ENCODE peak calls at places on chromosome 9, in four cellular contexts. L, H, J and C are unnamed samples.

GRCh38 chr9:89420397-89420796 is 77.5 kb downstream of the SEMA4D start:
- DNase-seq in L (no peak), H (no peak), J (no peak), C (no peak)

GRCh38 chr9:129640086-129640870 is 1.7 kb downstream of the ASB6 start:
- DNase-seq in L (no peak), H (no peak), J (no peak), C (no peak)

GRCh38 chr9:21160178-21160577 is 6.3 kb downstream of the IFNA21 start:
- DNase-seq in L (no peak), H (no peak), J (no peak), C (no peak)

GRCh38 chr9:120928720-120929389 is 2.3 kb upstream of the TRAF1 start:
- DNase-seq in L (peak), H (no peak), J (no peak), C (no peak)

GRCh38 chr9:131879531-131880290 is 139.8 kb upstream of the RAPGEF1 start:
- DNase-seq in L (no peak), H (no peak), J (no peak), C (no peak)

GRCh38 chr9:89598926-89599325 is 5.9 kb upstream of the GADD45G start:
- DNase-seq in L (no peak), H (no peak), J (no peak), C (no peak)

GRCh38 chr9:77210116-77210515 is 32.8 kb downstream of the VPS13A start:
- DNase-seq in L (peak), H (no peak), J (no peak), C (no peak)

GRCh38 chr9:119009253-119009652 is 360.0 kb downstream of the BRINP1 start:
- DNase-seq in L (no peak), H (no peak), J (no peak), C (peak)

GRCh38 chr9:80231847-80232246 is 660.1 kb downstream of the TLE4 start:
- DNase-seq in L (no peak), H (no peak), J (no peak), C (no peak)

GRCh38 chr9:34578241-34579096 is 11.1 kb downstream of the CNTFR start:
- DNase-seq in L (no peak), H (no peak), J (no peak), C (no peak)

GRCh38 chr9:120708526-120709224 is 5.6 kb downstream of the MEGF9 start:
- DNase-seq in L (no peak), H (no peak), J (no peak), C (no peak)

GRCh38 chr9:18255158-18255629 is 218.8 kb upstream of the ADAMTSL1 start:
- DNase-seq in L (peak), H (peak), J (peak), C (no peak)

GRCh38 chr9:128068656-128069221 is 707 bp downstream of the SLC25A25 start:
- DNase-seq in L (no peak), H (no peak), J (no peak), C (no peak)

GRCh38 chr9:127916665-127917581 is at the start of gene ST6GALNAC4:
- DNase-seq in L (peak), H (no peak), J (peak), C (no peak)

GRCh38 chr9:93479726-93480125 is 26.3 kb upstream of the FAM120AOS start:
- DNase-seq in L (no peak), H (no peak), J (no peak), C (no peak)

GRCh38 chr9:87324613-87325194 is 173.0 kb upstream of the DAPK1 start:
- DNase-seq in L (peak), H (peak), J (peak), C (peak)

GRCh38 chr9:132977626-132978450 is 656 bp upstream of the GFI1B start:
- DNase-seq in L (peak), H (peak), J (peak), C (peak)

GRCh38 chr9:34275811-34276210 is 53.3 kb downstream of the KIF24 start:
- DNase-seq in L (no peak), H (no peak), J (no peak), C (no peak)

DNA sequence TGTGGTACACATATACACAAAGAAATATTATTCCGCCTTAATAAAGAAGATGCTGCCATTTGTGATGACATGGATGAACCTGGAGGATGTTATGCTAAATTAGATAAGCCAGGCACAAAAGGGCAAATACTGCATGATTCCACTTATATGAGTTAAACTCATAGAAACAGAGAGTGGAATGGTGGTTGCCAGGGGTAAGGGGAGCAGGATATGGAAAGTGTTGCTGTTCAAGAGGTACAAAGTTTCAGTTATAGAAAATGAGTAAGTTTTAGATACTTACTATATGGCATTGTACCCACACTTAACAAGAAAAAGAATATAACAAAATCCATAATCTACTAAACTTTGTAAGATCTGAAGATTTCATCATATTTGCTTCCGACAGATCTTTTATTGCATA is 252.2 kb downstream of the SYK start:
- DNase-seq in L (no peak), H (no peak), J (no peak), C (no peak)
- TF ChIP-seq TCF7L2 in L (no peak), H (no peak), J (no peak), C (no peak)

DNA sequence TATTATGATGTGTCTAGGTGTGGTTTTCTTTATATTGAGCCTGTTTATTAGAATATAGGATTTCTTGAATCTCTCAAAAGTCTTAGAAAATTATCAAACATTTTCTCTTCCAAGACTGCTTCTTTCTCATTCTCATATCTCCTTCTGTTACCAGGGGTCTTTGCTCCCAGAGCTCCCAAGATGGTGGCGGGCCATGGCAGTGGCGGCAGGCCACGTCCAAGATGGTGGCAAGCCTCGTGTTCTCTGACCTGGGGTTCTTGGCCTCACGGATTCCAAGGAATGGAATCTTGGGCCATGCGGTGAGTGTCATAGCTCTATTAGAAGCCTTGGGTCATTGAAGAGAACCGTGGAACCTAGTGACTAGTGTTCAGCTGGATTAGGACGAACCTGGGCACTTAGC is 248.9 kb downstream of the SMARCA2 start:
- DNase-seq in L (no peak), H (no peak), J (no peak), C (no peak)
- H3K4me3 ChIP-seq in L (no peak), H (no peak), J (no peak), C (no peak)

GRCh38 chr9:6968271-6968670 is 210.5 kb downstream of the KDM4C start:
- DNase-seq in L (no peak), H (no peak), J (no peak), C (no peak)
- TF ChIP-seq SIN3A in L (no peak), H (no peak), J (no peak), C (no peak)

GRCh38 chr9:111356567-111357244 is 26.7 kb upstream of the OR2K2 start:
- DNase-seq in L (no peak), H (peak), J (peak), C (peak)
- TF ChIP-seq TCF7L2 in L (no peak), H (no peak), J (no peak), C (no peak)

DNA sequence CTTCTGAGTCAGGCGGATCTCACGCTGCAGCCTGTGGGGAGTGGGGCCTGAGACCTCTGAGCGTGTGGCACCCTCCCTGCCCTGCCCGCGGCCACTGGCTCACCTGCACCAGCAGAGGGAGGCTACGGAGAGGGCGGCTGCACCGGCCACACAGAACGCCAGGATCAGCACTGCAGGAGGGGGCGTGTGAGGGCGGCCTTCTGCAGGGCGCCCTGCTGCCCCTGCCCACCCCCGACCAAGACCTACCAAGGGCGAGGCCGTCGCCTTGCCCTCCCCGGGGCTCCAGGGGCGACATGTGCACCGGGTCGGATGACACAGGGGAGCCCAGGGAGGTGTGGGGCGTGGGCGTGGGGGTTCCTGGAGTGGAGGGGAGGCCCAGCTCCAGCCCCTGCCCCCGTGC is 5.4 kb downstream of the NPDC1 start:
- DNase-seq in L (no peak), H (no peak), J (no peak), C (no peak)
- H3K4me3 ChIP-seq in L (no peak), H (no peak), J (no peak), C (no peak)

GRCh38 chr9:108049671-108050494 is 560.3 kb upstream of the KLF4 start:
- DNase-seq in L (no peak), H (no peak), J (peak), C (no peak)
- TF ChIP-seq SIN3A in L (no peak), H (no peak), J (no peak), C (no peak)

GRCh38 chr9:134504106-134504385 is 137.6 kb upstream of the COL5A1 start:
- DNase-seq in L (no peak), H (no peak), J (no peak), C (no peak)

GRCh38 chr9:134500931-134501265 is 140.7 kb upstream of the COL5A1 start:
- DNase-seq in L (no peak), H (no peak), J (no peak), C (no peak)

GRCh38 chr9:134503301-134504105 is 138.1 kb upstream of the COL5A1 start:
- DNase-seq in L (no peak), H (no peak), J (no peak), C (no peak)

GRCh38 chr9:134501266-134502181 is 140.1 kb upstream of the COL5A1 start:
- DNase-seq in L (no peak), H (no peak), J (no peak), C (no peak)

GRCh38 chr9:134502261-134503211 is 139.1 kb upstream of the COL5A1 start:
- DNase-seq in L (peak), H (no peak), J (peak), C (no peak)
- TF ChIP-seq TCF7L2 in L (no peak), H (no peak), J (no peak), C (no peak)

GRCh38 chr9:136242908-136243525 is 2.6 kb downstream of the QSOX2 start:
- DNase-seq in L (no peak), H (no peak), J (peak), C (no peak)
- H3K4me3 ChIP-seq in L (peak), H (no peak), J (no peak), C (no peak)

GRCh38 chr9:6355728-6356127 is 27.6 kb downstream of the TPD52L3 start:
- DNase-seq in L (no peak), H (no peak), J (no peak), C (no peak)
- TF ChIP-seq SIN3A in L (no peak), H (no peak), J (no peak), C (no peak)

GRCh38 chr9:113619156-113619861 is 155.8 kb downstream of the RGS3 start:
- DNase-seq in L (no peak), H (no peak), J (no peak), C (no peak)
- TF ChIP-seq TCF7L2 in L (no peak), H (no peak), J (no peak), C (no peak)